ENCODE peak calls at places on chromosomes 6 and 20, in five cellular contexts. K is mesothelial cell of epicardium; I is transverse colon; X is HCT116; A is CD4-positive, alpha-beta T cell. S is an unnamed sample.

GRCh38 chr6:29806387-29806786 is 21.2 kb upstream of the HLA-G start:
- DNase-seq in K (no peak), I (no peak), X (no peak), A (no peak), S (no peak)

GRCh38 chr6:14442250-14442649 is 324.7 kb downstream of the CD83 start:
- DNase-seq in K (no peak), I (no peak), X (no peak), A (no peak), S (no peak)

GRCh38 chr6:70669133-70669532 is 1.4 kb downstream of the SMAP1 start:
- DNase-seq in K (no peak), I (no peak), X (no peak), A (no peak), S (no peak)

GRCh38 chr20:32638848-32639247 is 34.9 kb downstream of the C20orf203 start:
- DNase-seq in K (no peak), I (no peak), X (no peak), A (no peak), S (no peak)

GRCh38 chr20:57076202-57076651 is 190.2 kb downstream of the BMP7 start:
- DNase-seq in K (no peak), I (no peak), X (no peak), A (no peak), S (peak; percentile 79)

GRCh38 chr6:132359891-132360290 is 41.4 kb downstream of the MOXD1 start:
- DNase-seq in K (no peak), I (no peak), X (no peak), A (no peak), S (no peak)

GRCh38 chr20:11207749-11208502 is 534.1 kb upstream of the JAG1 start:
- DNase-seq in K (no peak), I (no peak), X (peak; percentile 86), A (no peak), S (peak; percentile 90)

GRCh38 chr20:36361406-36361805 is 55.3 kb downstream of the DLGAP4 start:
- DNase-seq in K (no peak), I (no peak), X (no peak), A (no peak), S (no peak)

GRCh38 chr20:10219452-10219791 is 792 bp downstream of the SNAP25 start:
- DNase-seq in K (peak; percentile 97), I (peak; percentile 54), X (no peak), A (peak; percentile 29), S (peak; percentile 3)

GRCh38 chr20:31987744-31988143 is 19.8 kb downstream of the XKR7 start:
- DNase-seq in K (no peak), I (no peak), X (no peak), A (no peak), S (peak; percentile 31)

GRCh38 chr6:38155144-38155543 is 335.6 kb downstream of the ZFAND3 start:
- DNase-seq in K (no peak), I (no peak), X (no peak), A (no peak), S (no peak)

GRCh38 chr6:157228421-157229218 is 94.7 kb downstream of the TMEM242 start:
- DNase-seq in K (no peak), I (no peak), X (no peak), A (no peak), S (no peak)

GRCh38 chr6:47076422-47077344 is 34.6 kb upstream of the ADGRF1 start:
- DNase-seq in K (no peak), I (peak; percentile 17), X (no peak), A (no peak), S (no peak)

GRCh38 chr20:48201881-48202280 is 416.6 kb upstream of the SULF2 start:
- DNase-seq in K (no peak), I (no peak), X (no peak), A (no peak), S (no peak)

GRCh38 chr6:45163952-45164766 is 164.0 kb upstream of the RUNX2 start:
- DNase-seq in K (no peak), I (no peak), X (peak; percentile 73), A (no peak), S (no peak)

GRCh38 chr6:31210842-31211241 is 40.4 kb upstream of the POU5F1 start:
- DNase-seq in K (no peak), I (no peak), X (no peak), A (no peak), S (no peak)

GRCh38 chr6:147088861-147089260 is 115.4 kb upstream of the STXBP5 start:
- DNase-seq in K (no peak), I (no peak), X (no peak), A (no peak), S (no peak)

GRCh38 chr6:71502961-71503360 is 214.3 kb downstream of the OGFRL1 start:
- DNase-seq in K (no peak), I (no peak), X (no peak), A (no peak), S (no peak)

GRCh38 chr20:18166241-18166881 is 28.7 kb downstream of the KAT14 start:
- DNase-seq in K (no peak), I (peak; percentile 46), X (no peak), A (no peak), S (no peak)

GRCh38 chr6:134295953-134296553 is 21.9 kb downstream of the SGK1 start:
- DNase-seq in K (no peak), I (no peak), X (peak; percentile 12), A (no peak), S (peak; percentile 97)

GRCh38 chr6:16243055-16243454 is 4.7 kb downstream of the GMPR start:
- DNase-seq in K (no peak), I (no peak), X (no peak), A (no peak), S (peak; percentile 59)

GRCh38 chr6:14021449-14021848 is 96.1 kb upstream of the CD83 start:
- DNase-seq in K (no peak), I (no peak), X (no peak), A (no peak), S (no peak)

GRCh38 chr20:26243731-26244130 is 547.1 kb upstream of the ZNF337 start:
- DNase-seq in K (no peak), I (no peak), X (no peak), A (no peak), S (no peak)

GRCh38 chr20:40980106-40980827 is 48.4 kb upstream of the TOP1 start:
- DNase-seq in K (no peak), I (no peak), X (no peak), A (no peak), S (no peak)

GRCh38 chr6:137165375-137166246 is 7.8 kb downstream of the IL22RA2 start:
- DNase-seq in K (no peak), I (peak; percentile 59), X (peak; percentile 6), A (peak; percentile 13), S (peak; percentile 26)
- TF ChIP-seq CTCF in K (no peak), I (no peak), X (peak; percentile 47), A (no peak), S (peak; percentile 76)

GRCh38 chr6:41462980-41463930 is 82.9 kb upstream of the FOXP4 start:
- DNase-seq in K (no peak), I (peak; percentile 64), X (peak; percentile 27), A (no peak), S (peak; percentile 56)
- TF ChIP-seq CTCF in K (peak; percentile 52), I (peak; percentile 49), X (peak; percentile 71), A (peak; percentile 25), S (peak; percentile 81)

DNA sequence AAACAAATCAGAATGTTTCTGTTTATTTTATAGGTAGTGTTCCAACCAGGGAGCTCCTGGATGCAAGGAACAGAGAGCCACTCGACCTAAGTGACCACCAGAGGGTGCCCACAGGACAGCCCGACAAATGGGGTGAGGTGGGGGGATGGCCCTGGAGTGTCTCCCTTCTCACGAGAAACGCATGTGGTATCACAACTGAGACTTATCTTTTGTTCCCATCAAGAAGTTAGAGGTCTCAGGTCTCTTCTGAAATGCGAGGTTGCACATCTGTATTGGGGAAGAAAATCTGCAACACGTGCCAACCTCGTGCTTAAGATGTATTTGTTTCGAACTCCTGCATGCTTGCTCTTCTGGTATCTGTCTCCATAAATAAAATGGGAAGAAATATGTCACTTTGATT is 104.0 kb downstream of the ISM1 start:
- DNase-seq in K (no peak), I (no peak), X (peak; percentile 18), A (no peak), S (peak; percentile 6)
- TF ChIP-seq CTCF in K (no peak), I (peak; percentile 37), X (peak; percentile 46), A (no peak), S (peak; percentile 78)

GRCh38 chr6:4055420-4056041 is 23.4 kb downstream of the FAM217A start:
- DNase-seq in K (no peak), I (peak; percentile 28), X (peak; percentile 21), A (no peak), S (peak; percentile 78)
- TF ChIP-seq CTCF in K (no peak), I (peak; percentile 43), X (peak; percentile 43), A (no peak), S (peak; percentile 75)

DNA sequence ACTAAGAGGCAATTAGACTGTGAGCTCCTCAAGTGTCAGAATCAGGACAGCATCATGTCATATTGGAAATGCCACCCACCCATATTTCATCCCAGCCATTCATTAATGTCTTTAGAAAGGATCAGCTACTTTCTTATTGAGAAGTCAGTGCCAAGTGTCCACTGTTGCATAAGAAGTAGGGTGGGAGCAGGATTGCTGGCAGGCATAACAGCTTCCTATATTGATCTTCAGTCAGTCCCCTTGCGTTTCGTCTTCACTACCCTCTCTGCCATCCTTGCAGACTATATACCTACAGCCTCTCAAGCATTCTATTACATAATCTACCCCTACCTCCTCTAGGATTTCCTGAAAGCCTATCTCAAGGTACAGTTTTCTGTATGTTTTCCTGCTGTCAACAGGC is 42.3 kb downstream of the HAO1 start:
- DNase-seq in K (no peak), I (no peak), X (no peak), A (no peak), S (no peak)
- TF ChIP-seq CTCF in K (no peak), I (no peak), X (no peak), A (no peak), S (no peak)

GRCh38 chr6:22470454-22471368 is 98.7 kb upstream of the HDGFL1 start:
- DNase-seq in K (no peak), I (peak; percentile 46), X (no peak), A (no peak), S (no peak)
- TF ChIP-seq CTCF in K (no peak), I (no peak), X (no peak), A (no peak), S (no peak)

S was measured in HFFc6.